ENCODE peak calls at places on chromosomes 13 and 19, in nine cellular contexts. C is A673, T is HCT116, O is AG09309, B is astrocyte of the spinal cord, S is WERI-Rb-1, F is keratinocyte, V is Caco-2, U is GM12864. K is an unnamed sample.

GRCh38 chr19:13401388-13401787 is 104.9 kb downstream of the CACNA1A start:
- DNase-seq in C (peak), T (peak), O (no peak), B (peak), S (no peak), F (peak), V (peak), U (no peak), K (peak)

GRCh38 chr19:2495651-2496316 is 19.9 kb downstream of the GADD45B start:
- DNase-seq in C (no peak), T (no peak), O (no peak), B (no peak), S (no peak), F (no peak), V (no peak), U (no peak), K (no peak)

GRCh38 chr13:113144255-113144629 is 14.2 kb upstream of the PROZ start:
- DNase-seq in C (no peak), T (no peak), O (no peak), B (no peak), S (peak), F (no peak), V (no peak), U (no peak), K (no peak)

GRCh38 chr13:99288069-99288468 is 19.1 kb downstream of the GPR183 start:
- DNase-seq in C (no peak), T (no peak), O (no peak), B (no peak), S (no peak), F (no peak), V (no peak), U (peak), K (no peak)

GRCh38 chr19:14400913-14401312 is 18.2 kb downstream of the DDX39A start:
- DNase-seq in C (peak), T (no peak), O (no peak), B (peak), S (no peak), F (no peak), V (no peak), U (no peak), K (peak)

GRCh38 chr19:46412983-46413261 is 442 bp downstream of the CCDC8 start:
- DNase-seq in C (no peak), T (no peak), O (no peak), B (no peak), S (no peak), F (no peak), V (no peak), U (no peak), K (no peak)

GRCh38 chr13:112486386-112487126 is 101.4 kb downstream of the TUBGCP3 start:
- DNase-seq in C (no peak), T (no peak), O (no peak), B (no peak), S (no peak), F (no peak), V (no peak), U (no peak), K (no peak)

GRCh38 chr13:97353927-97354326 is 80.0 kb upstream of the RAP2A start:
- DNase-seq in C (no peak), T (no peak), O (no peak), B (peak), S (no peak), F (no peak), V (no peak), U (no peak), K (no peak)

GRCh38 chr19:45780146-45780447 is 2.2 kb downstream of the DMPK start:
- DNase-seq in C (no peak), T (no peak), O (no peak), B (no peak), S (no peak), F (no peak), V (no peak), U (no peak), K (no peak)

GRCh38 chr19:48248081-48248833 is 7.5 kb downstream of the CARD8 start:
- DNase-seq in C (no peak), T (no peak), O (no peak), B (no peak), S (no peak), F (no peak), V (no peak), U (no peak), K (no peak)

GRCh38 chr19:34393629-34394028 is 10.6 kb upstream of the PDCD2L start:
- DNase-seq in C (no peak), T (no peak), O (no peak), B (no peak), S (no peak), F (no peak), V (no peak), U (no peak), K (no peak)

GRCh38 chr13:52809310-52809769 is 39.1 kb downstream of the PCDH8 start:
- DNase-seq in C (peak), T (peak), O (peak), B (peak), S (peak), F (peak), V (peak), U (no peak), K (peak)

GRCh38 chr13:64810701-64811258 is 2419.4 kb downstream of the PCDH9 start:
- DNase-seq in C (no peak), T (no peak), O (no peak), B (peak), S (no peak), F (no peak), V (no peak), U (no peak), K (peak)

GRCh38 chr13:62598708-62599107 is 1183.1 kb upstream of the PCDH20 start:
- DNase-seq in C (no peak), T (no peak), O (no peak), B (no peak), S (no peak), F (no peak), V (no peak), U (no peak), K (no peak)

GRCh38 chr13:48567521-48568331 is 34.8 kb upstream of the RCBTB2 start:
- DNase-seq in C (no peak), T (no peak), O (no peak), B (no peak), S (no peak), F (no peak), V (no peak), U (no peak), K (peak)
- TF ChIP-seq CTCF in C (no peak), T (no peak), O (no peak), B (no peak), S (no peak), F (no peak), V (no peak), U (no peak), K (no peak)

GRCh38 chr19:30376826-30377425 is 4.7 kb downstream of the ZNF536 start:
- DNase-seq in C (no peak), T (no peak), O (no peak), B (no peak), S (no peak), F (no peak), V (no peak), U (no peak), K (no peak)

GRCh38 chr19:30373593-30373992 is 1.4 kb downstream of the ZNF536 start:
- DNase-seq in C (no peak), T (no peak), O (no peak), B (no peak), S (no peak), F (no peak), V (no peak), U (no peak), K (no peak)

GRCh38 chr19:30374791-30375650 is 2.8 kb downstream of the ZNF536 start:
- DNase-seq in C (peak), T (no peak), O (no peak), B (no peak), S (peak), F (no peak), V (no peak), U (no peak), K (no peak)

GRCh38 chr19:30376272-30376671 is 4.1 kb downstream of the ZNF536 start:
- DNase-seq in C (no peak), T (no peak), O (no peak), B (no peak), S (peak), F (no peak), V (no peak), U (no peak), K (no peak)

DNA sequence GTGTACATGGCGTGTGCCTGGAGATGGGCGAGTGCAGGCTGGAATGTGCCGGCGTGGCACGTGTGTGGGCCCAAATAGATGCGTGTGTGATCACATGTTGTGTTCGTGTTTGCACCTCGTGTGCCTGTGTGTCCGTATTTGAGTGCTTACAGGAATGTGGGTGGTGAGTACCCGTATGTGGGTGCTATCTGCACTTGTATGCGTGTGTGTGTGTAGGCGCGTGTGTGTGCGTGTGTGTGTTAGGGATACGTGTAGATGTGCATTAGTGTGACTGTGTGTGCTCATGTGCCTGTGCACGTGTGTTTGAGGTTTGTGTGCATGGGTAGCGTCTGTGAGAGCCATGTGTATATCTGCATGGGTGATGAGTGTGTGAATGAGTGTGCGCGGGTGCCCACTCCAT is 3.5 kb downstream of the ZNF536 start:
- DNase-seq in C (no peak), T (no peak), O (no peak), B (no peak), S (no peak), F (no peak), V (no peak), U (no peak), K (no peak)
- H3K4me3 ChIP-seq in C (peak), T (no peak), O (no peak), B (no peak), S (peak), F (no peak), V (no peak), U (no peak), K (no peak)

DNA sequence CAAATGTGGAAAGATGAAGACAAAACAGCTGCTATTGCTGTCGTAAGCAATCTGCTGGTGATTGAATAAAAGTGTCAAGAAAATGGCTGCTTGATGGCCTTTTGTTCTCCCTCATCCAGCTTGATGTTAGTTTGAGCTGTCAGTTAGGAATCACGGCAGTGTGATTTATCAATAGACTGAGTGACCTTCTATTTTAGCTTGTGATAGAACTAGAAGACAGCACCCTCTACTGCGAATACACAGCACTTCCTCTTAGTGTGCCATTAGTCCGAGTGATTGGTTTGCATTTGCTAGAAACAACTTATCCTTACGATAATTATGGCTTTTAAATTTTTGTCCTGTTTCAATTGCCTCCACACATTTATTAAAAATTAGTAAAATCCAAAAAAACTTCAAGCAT is 76.2 kb downstream of the MZT1 start:
- DNase-seq in C (peak), T (peak), O (no peak), B (no peak), S (peak), F (no peak), V (no peak), U (no peak), K (peak)
- TF ChIP-seq CTCF in C (peak), T (peak), O (no peak), B (peak), S (peak), F (no peak), V (no peak), U (peak), K (peak)

GRCh38 chr19:39247701-39248664 is 673 bp downstream of the IFNL4 start:
- DNase-seq in C (no peak), T (no peak), O (no peak), B (no peak), S (no peak), F (no peak), V (no peak), U (no peak), K (peak)

GRCh38 chr19:39252458-39252857 is 3.8 kb upstream of the IFNL4 start:
- DNase-seq in C (no peak), T (no peak), O (no peak), B (no peak), S (no peak), F (no peak), V (no peak), U (no peak), K (no peak)

GRCh38 chr19:39248806-39249205 is at the start of gene IFNL4:
- DNase-seq in C (no peak), T (no peak), O (no peak), B (no peak), S (no peak), F (no peak), V (no peak), U (no peak), K (no peak)

GRCh38 chr19:39251081-39251480 is 2.4 kb upstream of the IFNL4 start:
- DNase-seq in C (no peak), T (no peak), O (no peak), B (no peak), S (no peak), F (no peak), V (no peak), U (no peak), K (no peak)

DNA sequence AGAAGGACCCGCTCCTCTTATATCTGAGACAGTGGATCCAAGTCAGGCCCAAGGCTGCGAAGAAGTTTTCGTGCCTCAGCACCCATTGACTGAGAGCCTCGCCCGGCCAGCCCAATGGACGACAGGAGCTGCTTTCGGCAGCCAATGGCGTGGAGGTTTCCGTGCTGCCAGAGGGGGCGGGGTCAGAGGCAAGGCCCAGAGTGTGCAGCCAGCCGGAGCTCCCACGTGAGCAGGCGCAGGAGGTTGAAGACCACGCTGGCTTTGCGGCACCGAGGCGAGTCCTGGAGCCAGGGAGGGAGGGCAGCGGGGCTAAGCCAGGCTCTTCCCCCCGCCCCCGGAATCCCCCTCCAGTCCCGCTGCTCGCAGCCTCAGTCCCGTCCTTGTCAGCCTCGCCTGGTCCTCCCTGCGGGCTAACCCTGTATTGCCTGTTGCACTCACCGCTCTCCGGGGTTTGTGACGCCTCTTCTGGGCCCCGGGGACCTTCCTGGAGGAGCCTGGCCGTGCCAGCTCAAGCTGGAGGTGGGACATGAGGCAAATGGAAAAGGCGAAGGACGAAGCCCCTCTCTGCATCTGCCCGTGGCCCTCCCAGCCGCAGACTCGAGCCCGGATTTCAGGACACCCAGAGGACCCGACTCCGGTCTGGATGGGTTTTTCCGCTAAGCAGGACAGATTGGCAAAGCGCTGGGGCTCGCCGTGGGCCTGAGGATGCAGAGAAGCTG is 1.5 kb downstream of the IFNL4 start:
- DNase-seq in C (peak), T (no peak), O (no peak), B (no peak), S (no peak), F (no peak), V (no peak), U (no peak), K (no peak)
- H3K4me3 ChIP-seq in C (no peak), T (no peak), O (no peak), B (no peak), S (no peak), F (no peak), V (no peak), U (no peak), K (no peak)